ENCODE peak calls at places on chromosomes 12 and 14, in five cellular contexts. J, D, H, P and K are unnamed samples.

GRCh38 chr14:28142400-28143015 is 624.1 kb upstream of the FOXG1 start:
- DNase-seq in J (no peak), P (no peak), H (no peak), D (no peak), K (no peak)

GRCh38 chr14:90049390-90049789 is 12.4 kb upstream of the KCNK13 start:
- DNase-seq in H (no peak), P (no peak), D (no peak), J (no peak), K (no peak)

GRCh38 chr14:70642313-70643235 is 858 bp downstream of the TTC9 start:
- DNase-seq in H (no peak), J (peak), D (no peak), P (no peak), K (peak)

GRCh38 chr12:62379026-62379722 is 87.5 kb upstream of the MON2 start:
- DNase-seq in H (no peak), J (no peak), P (peak), D (no peak), K (no peak)

GRCh38 chr12:39125580-39125979 is 220.2 kb upstream of the CPNE8 start:
- DNase-seq in H (no peak), J (no peak), P (peak), D (no peak), K (no peak)

GRCh38 chr12:108884116-108885012 is 4.5 kb downstream of the DAO start:
- DNase-seq in P (no peak), D (peak), H (peak), J (peak), K (peak)

GRCh38 chr14:85701116-85701515 is 171.2 kb downstream of the FLRT2 start:
- DNase-seq in P (no peak), J (no peak), H (no peak), D (no peak), K (no peak)

GRCh38 chr14:64186231-64187129 is 107.7 kb downstream of the ESR2 start:
- DNase-seq in J (no peak), P (no peak), D (no peak), H (no peak), K (no peak)

GRCh38 chr14:103607039-103607668 is 21.9 kb upstream of the KLC1 start:
- DNase-seq in D (no peak), P (peak), H (peak), J (peak), K (peak)